ENCODE peak calls at places on chromosome 7, in seven cellular contexts. One of them, this sample, is unnamed.

GRCh38 chr7:107609861-107610260 is 29.8 kb downstream of the BCAP29 start:
- DNase-seq in GM23338: no peak
- DNase-seq in hepatocyte: no peak
- DNase-seq in tibial artery: no peak
- DNase-seq in endothelial cell of umbilical vein: peak; percentile 79
- DNase-seq in SK-N-SH: peak; percentile 48
- DNase-seq in fibroblast of lung: peak; percentile 15
- DNase-seq in this sample: no peak

GRCh38 chr7:56007167-56007652 is 42.8 kb downstream of the NIPSNAP2 start:
- DNase-seq in GM23338: no peak
- DNase-seq in hepatocyte: peak; percentile 78
- DNase-seq in tibial artery: no peak
- DNase-seq in endothelial cell of umbilical vein: no peak
- DNase-seq in SK-N-SH: no peak
- DNase-seq in fibroblast of lung: no peak
- DNase-seq in this sample: no peak

GRCh38 chr7:44897299-44897698 is 12.0 kb upstream of the PURB start:
- DNase-seq in GM23338: no peak
- DNase-seq in hepatocyte: no peak
- DNase-seq in tibial artery: no peak
- DNase-seq in endothelial cell of umbilical vein: no peak
- DNase-seq in SK-N-SH: no peak
- DNase-seq in fibroblast of lung: no peak
- DNase-seq in this sample: no peak

GRCh38 chr7:39621261-39621660 is 2.1 kb upstream of the RALA start:
- DNase-seq in GM23338: no peak
- DNase-seq in hepatocyte: no peak
- DNase-seq in tibial artery: no peak
- DNase-seq in endothelial cell of umbilical vein: no peak
- DNase-seq in SK-N-SH: no peak
- DNase-seq in fibroblast of lung: peak; percentile 97
- DNase-seq in this sample: peak; percentile 80

GRCh38 chr7:95342642-95343252 is 18.4 kb upstream of the PON1 start:
- DNase-seq in GM23338: peak; percentile 62
- DNase-seq in hepatocyte: no peak
- DNase-seq in tibial artery: no peak
- DNase-seq in endothelial cell of umbilical vein: no peak
- DNase-seq in SK-N-SH: no peak
- DNase-seq in fibroblast of lung: no peak
- DNase-seq in this sample: no peak

GRCh38 chr7:43636093-43636492 is 53.2 kb downstream of the STK17A start:
- DNase-seq in GM23338: no peak
- DNase-seq in hepatocyte: no peak
- DNase-seq in tibial artery: no peak
- DNase-seq in endothelial cell of umbilical vein: no peak
- DNase-seq in SK-N-SH: no peak
- DNase-seq in fibroblast of lung: peak; percentile 93
- DNase-seq in this sample: no peak

GRCh38 chr7:144011458-144012230 is 11.5 kb downstream of the OR6B1 start:
- DNase-seq in GM23338: no peak
- DNase-seq in hepatocyte: no peak
- DNase-seq in tibial artery: no peak
- DNase-seq in endothelial cell of umbilical vein: no peak
- DNase-seq in SK-N-SH: peak; percentile 30
- DNase-seq in fibroblast of lung: no peak
- DNase-seq in this sample: no peak

GRCh38 chr7:28755255-28755654 is 202.9 kb downstream of the TRIL start:
- DNase-seq in GM23338: no peak
- DNase-seq in hepatocyte: no peak
- DNase-seq in tibial artery: no peak
- DNase-seq in endothelial cell of umbilical vein: no peak
- DNase-seq in SK-N-SH: no peak
- DNase-seq in fibroblast of lung: peak; percentile 67
- DNase-seq in this sample: no peak

GRCh38 chr7:47266799-47267198 is 315.1 kb downstream of the TNS3 start:
- DNase-seq in GM23338: no peak
- DNase-seq in hepatocyte: peak; percentile 90
- DNase-seq in tibial artery: no peak
- DNase-seq in endothelial cell of umbilical vein: no peak
- DNase-seq in SK-N-SH: no peak
- DNase-seq in fibroblast of lung: peak; percentile 28
- DNase-seq in this sample: no peak

GRCh38 chr7:24251568-24251967 is 32.4 kb upstream of the NPY start:
- DNase-seq in GM23338: no peak
- DNase-seq in hepatocyte: no peak
- DNase-seq in tibial artery: no peak
- DNase-seq in endothelial cell of umbilical vein: no peak
- DNase-seq in SK-N-SH: no peak
- DNase-seq in fibroblast of lung: no peak
- DNase-seq in this sample: no peak

GRCh38 chr7:78402096-78402495 is 603.5 kb downstream of the PHTF2 start:
- DNase-seq in GM23338: no peak
- DNase-seq in hepatocyte: no peak
- DNase-seq in tibial artery: no peak
- DNase-seq in endothelial cell of umbilical vein: no peak
- DNase-seq in SK-N-SH: no peak
- DNase-seq in fibroblast of lung: no peak
- DNase-seq in this sample: no peak

GRCh38 chr7:12062062-12062461 is 149.0 kb upstream of the TMEM106B start:
- DNase-seq in GM23338: peak; percentile 62
- DNase-seq in hepatocyte: no peak
- DNase-seq in tibial artery: no peak
- DNase-seq in endothelial cell of umbilical vein: no peak
- DNase-seq in SK-N-SH: no peak
- DNase-seq in fibroblast of lung: no peak
- DNase-seq in this sample: no peak
- TF ChIP-seq CTCF in GM23338: peak; percentile 66
- TF ChIP-seq CTCF in hepatocyte: no peak
- TF ChIP-seq CTCF in tibial artery: no peak
- TF ChIP-seq CTCF in endothelial cell of umbilical vein: peak; percentile 11
- TF ChIP-seq CTCF in SK-N-SH: peak; percentile 57
- TF ChIP-seq CTCF in fibroblast of lung: peak; percentile 44
- TF ChIP-seq CTCF in this sample: peak; percentile 31

GRCh38 chr7:8155836-8156235 is 106.1 kb downstream of the ICA1 start:
- DNase-seq in GM23338: no peak
- DNase-seq in hepatocyte: no peak
- DNase-seq in tibial artery: no peak
- DNase-seq in endothelial cell of umbilical vein: no peak
- DNase-seq in SK-N-SH: no peak
- DNase-seq in fibroblast of lung: no peak
- DNase-seq in this sample: no peak
- H3K4me3 ChIP-seq in GM23338: no peak overlapping the region
- H3K4me3 ChIP-seq in hepatocyte: no peak overlapping the region
- H3K4me3 ChIP-seq in tibial artery: no peak overlapping the region
- H3K4me3 ChIP-seq in endothelial cell of umbilical vein: no peak overlapping the region
- H3K4me3 ChIP-seq in SK-N-SH: no peak overlapping the region
- H3K4me3 ChIP-seq in fibroblast of lung: no peak overlapping the region
- H3K4me3 ChIP-seq in this sample: no peak overlapping the region

GRCh38 chr7:4758791-4759190 is 16.6 kb upstream of the AP5Z1 start:
- DNase-seq in GM23338: no peak
- DNase-seq in hepatocyte: no peak
- DNase-seq in tibial artery: no peak
- DNase-seq in endothelial cell of umbilical vein: no peak
- DNase-seq in SK-N-SH: no peak
- DNase-seq in fibroblast of lung: no peak
- DNase-seq in this sample: no peak
- H3K36me3 ChIP-seq in GM23338: no peaks in the 10 kb centered on the region
- H3K36me3 ChIP-seq in hepatocyte: no peaks in the 10 kb centered on the region
- H3K36me3 ChIP-seq in tibial artery: peaks cover 97% of the 10 kb centered on the region
- H3K36me3 ChIP-seq in endothelial cell of umbilical vein: peaks cover 20% of the 10 kb centered on the region
- H3K36me3 ChIP-seq in SK-N-SH: peaks cover 63% of the 10 kb centered on the region
- H3K36me3 ChIP-seq in fibroblast of lung: peaks cover 40% of the 10 kb centered on the region
- H3K36me3 ChIP-seq in this sample: peaks cover 54% of the 10 kb centered on the region

DNA sequence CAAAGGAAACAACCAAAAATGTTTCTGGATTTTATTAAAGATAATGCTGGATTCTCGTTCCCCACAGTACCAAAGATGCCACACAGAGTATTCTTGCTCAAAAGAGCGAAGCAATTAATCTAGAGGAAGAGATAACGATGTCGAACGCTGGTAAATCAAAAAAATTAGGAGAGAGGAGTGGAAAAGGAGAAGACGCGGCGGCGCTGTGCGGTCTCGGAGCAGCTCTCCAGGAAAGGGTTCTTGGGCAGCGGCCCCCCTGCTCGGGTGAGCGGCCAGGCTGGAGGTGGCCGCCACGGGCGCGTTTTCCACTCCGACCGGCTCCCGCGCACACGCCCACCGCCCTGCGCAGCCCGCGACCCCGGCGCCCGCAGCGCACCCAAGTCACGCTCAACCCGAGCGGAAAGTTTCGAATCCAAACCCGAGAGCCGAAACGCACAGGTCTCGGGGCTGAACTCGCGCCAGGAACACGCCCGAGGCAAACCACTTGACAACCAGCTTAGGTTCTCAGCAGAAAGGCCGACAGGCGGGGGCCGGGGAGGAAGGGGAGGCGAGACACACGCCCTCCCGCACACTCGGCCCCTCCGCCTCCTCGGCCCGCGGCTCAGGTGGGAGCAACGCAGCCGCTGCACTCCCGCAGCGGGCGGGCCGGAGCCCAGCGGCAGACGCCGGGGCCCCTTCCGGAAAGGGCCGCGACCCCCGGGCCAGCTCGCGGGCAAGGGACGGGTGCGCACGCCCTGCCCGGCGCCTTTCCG is 924 bp downstream of the SRPK2 start:
- DNase-seq in GM23338: peak; percentile 65
- DNase-seq in hepatocyte: peak; percentile 68
- DNase-seq in tibial artery: peak; percentile 69
- DNase-seq in endothelial cell of umbilical vein: peak; percentile 67
- DNase-seq in SK-N-SH: peak; percentile 87
- DNase-seq in fibroblast of lung: peak; percentile 54
- DNase-seq in this sample: no peak
- TF ChIP-seq CTCF in GM23338: no peak
- TF ChIP-seq CTCF in hepatocyte: peak; percentile 26
- TF ChIP-seq CTCF in tibial artery: no peak
- TF ChIP-seq CTCF in endothelial cell of umbilical vein: no peak
- TF ChIP-seq CTCF in SK-N-SH: peak; percentile 38
- TF ChIP-seq CTCF in fibroblast of lung: no peak
- TF ChIP-seq CTCF in this sample: peak; percentile 9

DNA sequence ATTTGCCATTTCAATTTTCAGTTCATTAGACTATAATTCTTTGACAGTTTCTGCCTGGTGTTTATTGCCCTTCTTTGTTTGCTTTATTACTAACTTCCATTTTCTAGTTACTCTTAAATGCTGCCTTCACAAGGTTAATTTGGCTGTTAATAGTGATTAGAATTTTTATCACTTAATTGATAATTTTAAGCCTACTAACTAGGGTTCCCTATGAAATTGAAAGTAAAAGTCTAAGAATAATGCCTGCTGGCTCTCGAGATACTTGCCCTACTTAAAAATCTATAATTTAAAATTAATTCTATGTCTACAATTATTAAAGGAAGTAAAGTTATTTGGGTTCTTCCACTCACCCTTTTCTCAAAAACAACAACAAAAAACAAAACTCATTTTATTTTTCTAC is 65.3 kb downstream of the C1GALT1 start:
- DNase-seq in GM23338: no peak
- DNase-seq in hepatocyte: no peak
- DNase-seq in tibial artery: no peak
- DNase-seq in endothelial cell of umbilical vein: no peak
- DNase-seq in SK-N-SH: no peak
- DNase-seq in fibroblast of lung: no peak
- DNase-seq in this sample: no peak
- H3K4me3 ChIP-seq in GM23338: no peak overlapping the region
- H3K4me3 ChIP-seq in hepatocyte: no peak overlapping the region
- H3K4me3 ChIP-seq in tibial artery: no peak overlapping the region
- H3K4me3 ChIP-seq in endothelial cell of umbilical vein: no peak overlapping the region
- H3K4me3 ChIP-seq in SK-N-SH: no peak overlapping the region
- H3K4me3 ChIP-seq in fibroblast of lung: no peak overlapping the region
- H3K4me3 ChIP-seq in this sample: no peak overlapping the region

DNA sequence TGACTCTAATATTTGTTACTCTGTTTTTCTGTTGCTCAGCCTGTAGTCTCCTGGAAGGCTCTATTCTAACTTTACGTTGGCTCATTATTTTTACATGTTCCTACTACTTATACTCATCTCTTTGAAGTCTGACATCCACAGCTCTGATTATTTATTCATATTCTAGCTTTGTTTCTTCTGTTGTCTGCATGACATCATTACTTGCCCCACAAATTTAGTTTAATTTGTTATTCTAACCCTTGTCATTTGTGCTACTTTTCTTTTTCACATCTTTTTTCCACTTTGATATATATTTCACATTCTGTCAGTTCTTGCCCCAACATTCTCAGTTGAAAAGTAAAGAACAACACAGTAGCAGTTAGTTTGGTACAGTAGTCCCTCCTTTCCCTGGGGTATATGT is 51.1 kb downstream of the KMT2E start:
- DNase-seq in GM23338: no peak
- DNase-seq in hepatocyte: no peak
- DNase-seq in tibial artery: no peak
- DNase-seq in endothelial cell of umbilical vein: no peak
- DNase-seq in SK-N-SH: no peak
- DNase-seq in fibroblast of lung: no peak
- DNase-seq in this sample: no peak
- H3K36me3 ChIP-seq in GM23338: peaks cover 19% of the 10 kb centered on the region
- H3K36me3 ChIP-seq in hepatocyte: no peaks in the 10 kb centered on the region
- H3K36me3 ChIP-seq in tibial artery: peaks cover 27% of the 10 kb centered on the region
- H3K36me3 ChIP-seq in endothelial cell of umbilical vein: peaks cover 15% of the 10 kb centered on the region
- H3K36me3 ChIP-seq in SK-N-SH: peaks cover 81% of the 10 kb centered on the region
- H3K36me3 ChIP-seq in fibroblast of lung: peaks cover 9% of the 10 kb centered on the region
- H3K36me3 ChIP-seq in this sample: peaks cover 5% of the 10 kb centered on the region

GRCh38 chr7:6430271-6430940 is 17.3 kb downstream of the DAGLB start:
- DNase-seq in GM23338: peak; percentile 59
- DNase-seq in hepatocyte: no peak
- DNase-seq in tibial artery: no peak
- DNase-seq in endothelial cell of umbilical vein: no peak
- DNase-seq in SK-N-SH: peak; percentile 67
- DNase-seq in fibroblast of lung: peak; percentile 68
- DNase-seq in this sample: no peak
- TF ChIP-seq CTCF in GM23338: peak; percentile 35
- TF ChIP-seq CTCF in hepatocyte: peak; percentile 15
- TF ChIP-seq CTCF in tibial artery: no peak
- TF ChIP-seq CTCF in endothelial cell of umbilical vein: peak; percentile 4
- TF ChIP-seq CTCF in SK-N-SH: peak; percentile 53
- TF ChIP-seq CTCF in fibroblast of lung: peak; percentile 36
- TF ChIP-seq CTCF in this sample: peak; percentile 41

GRCh38 chr7:123034106-123034505 is 38.6 kb upstream of the TAS2R16 start:
- DNase-seq in GM23338: no peak
- DNase-seq in hepatocyte: no peak
- DNase-seq in tibial artery: no peak
- DNase-seq in endothelial cell of umbilical vein: no peak
- DNase-seq in SK-N-SH: no peak
- DNase-seq in fibroblast of lung: no peak
- DNase-seq in this sample: no peak
- H3K4me3 ChIP-seq in GM23338: no peak overlapping the region
- H3K4me3 ChIP-seq in hepatocyte: no peak overlapping the region
- H3K4me3 ChIP-seq in tibial artery: no peak overlapping the region
- H3K4me3 ChIP-seq in endothelial cell of umbilical vein: no peak overlapping the region
- H3K4me3 ChIP-seq in SK-N-SH: no peak overlapping the region
- H3K4me3 ChIP-seq in fibroblast of lung: no peak overlapping the region
- H3K4me3 ChIP-seq in this sample: no peak overlapping the region

This sample was measured in BJ.